ENCODE peak calls at places on chromosomes 6 and 20, in seven cellular contexts. Y is transverse colon, D is endothelial cell of umbilical vein, S is MM.1S, U is Panc1, N is mesendoderm, I is GM23248. V is an unnamed sample.
A peak's percentile ranks its signal among the peaks of the same experiment; 100 is the strongest.

GRCh38 chr6:90493332-90493731 is 93.5 kb downstream of the MAP3K7 start:
- DNase-seq in U (no peak), I (peak; percentile 10), S (no peak), Y (no peak), D (peak; percentile 91), N (no peak), V (no peak)

GRCh38 chr20:45968801-45969711 is 2.9 kb downstream of the ZNF335 start:
- DNase-seq in D (no peak), Y (no peak), S (no peak), N (no peak), I (peak; percentile 87), U (no peak), V (no peak)

GRCh38 chr20:49846206-49846807 is 33.7 kb downstream of the SLC9A8 start:
- DNase-seq in U (peak; percentile 35), D (peak; percentile 48), N (peak; percentile 83), S (peak; percentile 64), I (peak; percentile 80), Y (peak; percentile 46), V (peak; percentile 44)

GRCh38 chr20:37770908-37771307 is 77.1 kb downstream of the CTNNBL1 start:
- DNase-seq in S (no peak), Y (no peak), I (no peak), U (no peak), N (no peak), D (no peak), V (no peak)

GRCh38 chr20:8524716-8525343 is 392.8 kb downstream of the PLCB1 start:
- DNase-seq in I (no peak), D (no peak), Y (no peak), U (no peak), S (no peak), N (peak; percentile 30), V (peak; percentile 21)

GRCh38 chr20:10047427-10047826 is 12.6 kb downstream of the ANKEF1 start:
- DNase-seq in I (peak; percentile 4), U (no peak), S (no peak), D (no peak), Y (no peak), N (peak; percentile 70), V (no peak)

GRCh38 chr6:32224696-32225095 is 829 bp upstream of the NOTCH4 start:
- DNase-seq in Y (no peak), U (no peak), D (no peak), I (no peak), S (no peak), N (no peak), V (no peak)

GRCh38 chr6:167209577-167209975 is 51.8 kb upstream of the GPR31 start:
- DNase-seq in N (no peak), D (no peak), U (no peak), S (no peak), I (no peak), Y (no peak), V (no peak)

GRCh38 chr20:1803216-1804128 is 91.7 kb upstream of the SIRPA start:
- DNase-seq in D (peak; percentile 72), Y (peak; percentile 58), N (peak; percentile 82), I (peak; percentile 86), U (no peak), S (peak; percentile 79), V (peak; percentile 26)

GRCh38 chr20:40809361-40809760 is 120.3 kb upstream of the MAFB start:
- DNase-seq in U (no peak), S (no peak), D (no peak), I (no peak), N (no peak), Y (no peak), V (no peak)

GRCh38 chr6:14709066-14709670 is 536.7 kb upstream of the JARID2 start:
- DNase-seq in N (no peak), D (no peak), Y (no peak), I (no peak), S (no peak), U (no peak), V (no peak)

GRCh38 chr6:72857791-72858190 is 235.9 kb downstream of the KCNQ5 start:
- DNase-seq in I (peak; percentile 42), S (no peak), U (no peak), Y (no peak), N (peak; percentile 8), D (peak; percentile 2), V (no peak)

DNA sequence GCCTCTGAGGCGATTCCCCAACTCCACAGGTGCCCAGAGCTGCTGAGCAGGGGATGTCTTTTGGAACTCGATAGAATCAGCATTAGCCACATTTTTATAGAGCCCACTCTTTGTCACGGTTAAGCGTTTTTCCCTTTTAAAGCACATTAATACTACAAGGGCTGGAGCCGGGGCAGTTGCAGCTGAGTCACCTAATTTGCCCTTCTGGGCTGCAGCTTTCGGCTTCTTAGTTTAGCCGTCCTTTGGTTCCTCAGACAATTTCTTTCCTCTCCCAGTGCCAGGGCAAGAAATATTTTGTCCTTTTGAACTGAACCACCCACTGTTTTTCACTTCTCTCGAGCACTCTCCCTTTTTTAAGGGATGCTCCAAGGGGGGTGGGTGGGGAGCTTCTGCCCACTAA is 23.2 kb upstream of the NFATC2 start:
- DNase-seq in U (no peak), D (no peak), I (peak; percentile 85), S (peak; percentile 28), Y (no peak), N (no peak), V (no peak)
- H3K4me3 ChIP-seq in U (no peak overlapping the region), D (no peak overlapping the region), I (peak overlapping the region; percentile 32), S (peak overlapping the region; percentile 18), Y (no peak overlapping the region), N (no peak overlapping the region), V (no peak overlapping the region)

DNA sequence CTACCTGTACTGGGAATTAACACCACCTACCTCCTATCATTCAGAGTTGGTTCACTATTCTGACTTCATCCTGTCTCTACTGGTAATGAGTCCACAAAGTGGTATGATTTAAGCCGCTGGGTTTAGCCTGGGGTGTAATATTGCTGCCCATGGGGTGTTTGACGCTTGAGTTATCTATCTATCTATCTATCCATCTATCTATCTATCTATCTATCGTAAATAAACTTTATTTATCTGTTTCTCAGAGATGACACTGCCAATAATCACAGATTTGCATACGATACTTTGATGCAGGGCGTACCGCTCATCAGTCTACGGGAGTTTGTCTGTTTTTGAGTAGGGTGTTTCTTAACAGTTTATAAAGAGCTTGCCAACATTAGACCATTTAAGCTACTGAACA is 73.6 kb upstream of the ZNF184 start:
- DNase-seq in D (no peak), N (no peak), Y (no peak), I (no peak), U (no peak), S (no peak), V (no peak)
- H3K27me3 ChIP-seq in D (no peaks in the 10 kb centered on the region), N (no peaks in the 10 kb centered on the region), Y (peaks cover 100% of the 10 kb centered on the region), I (peaks cover 8% of the 10 kb centered on the region), U (peaks cover 2% of the 10 kb centered on the region), S (no peaks in the 10 kb centered on the region), V (no peaks in the 10 kb centered on the region)

GRCh38 chr20:21028921-21029320 is 77.2 kb downstream of the LINC00237 start:
- DNase-seq in U (no peak), I (no peak), Y (no peak), N (no peak), D (no peak), S (no peak), V (no peak)
- H3K4me1 ChIP-seq in U (no peaks in the 10 kb centered on the region), I (no peaks in the 10 kb centered on the region), Y (no peaks in the 10 kb centered on the region), N (no peaks in the 10 kb centered on the region), D (no peaks in the 10 kb centered on the region), S (no peaks in the 10 kb centered on the region), V (no peaks in the 10 kb centered on the region)

GRCh38 chr20:51563597-51564332 is 21.2 kb upstream of the NFATC2 start:
- DNase-seq in I (peak; percentile 90), Y (peak; percentile 38), N (peak; percentile 83), U (peak; percentile 51), S (no peak), D (peak; percentile 94), V (peak; percentile 69)
- H3K4me3 ChIP-seq in I (peak overlapping the region; percentile 81), Y (peak overlapping the region; percentile 43), N (no peak overlapping the region), U (peak overlapping the region; percentile 92), S (no peak overlapping the region), D (no peak overlapping the region), V (no peak overlapping the region)

V was measured in HAP-1.